ENCODE peak calls at places on chromosomes 1 and 21, in five cellular contexts. U is epithelial cell of esophagus; J is CD8-positive, alpha-beta memory T cell; C is activated naive CD8-positive, alpha-beta T cell treated with anti-CD3 and anti-CD28 coated beads, Interleukin-2, amount 50 U/mL, for 24 hours; X is stimulated activated CD8-positive, alpha-beta memory T cell treated with anti-CD3 and anti-CD28 coated beads, Interleukin-15, amount 100 ng/mL, for 24 hours. T is an unnamed sample.

GRCh38 chr1:70083519-70083918 is 121.9 kb downstream of the LRRC40 start:
- DNase-seq in C (no peak), X (no peak), U (no peak), J (no peak), T (no peak)

GRCh38 chr21:44527156-44527982 is 12.6 kb downstream of the KRTAP10-1 start:
- DNase-seq in J (no peak), C (no peak), U (no peak), X (no peak), T (no peak)

GRCh38 chr1:203269654-203270020 is 35.7 kb upstream of the BTG2 start:
- DNase-seq in U (no peak), C (no peak), X (no peak), J (no peak), T (no peak)

GRCh38 chr1:201614262-201615015 is 75.5 kb downstream of the NAV1 start:
- DNase-seq in U (peak), J (no peak), X (no peak), C (peak), T (no peak)

GRCh38 chr1:167013124-167013900 is 24.2 kb downstream of the MAEL start:
- DNase-seq in X (no peak), C (no peak), J (no peak), U (peak), T (no peak)

GRCh38 chr1:206537141-206537540 is 29.8 kb downstream of the RASSF5 start:
- DNase-seq in X (no peak), C (no peak), U (no peak), J (no peak), T (no peak)

GRCh38 chr1:180527270-180527669 is 24.9 kb upstream of the ACBD6 start:
- DNase-seq in X (no peak), J (no peak), U (peak), C (no peak), T (no peak)

GRCh38 chr1:118081387-118081786 is 103.6 kb downstream of the SPAG17 start:
- DNase-seq in J (no peak), U (no peak), C (no peak), X (no peak), T (no peak)

GRCh38 chr1:235972316-235973090 is 92.4 kb downstream of the NID1 start:
- DNase-seq in X (no peak), U (peak), J (no peak), C (no peak), T (no peak)

GRCh38 chr21:45507523-45507875 is 34.7 kb downstream of the SLC19A1 start:
- DNase-seq in U (no peak), J (no peak), X (no peak), C (no peak), T (no peak)

GRCh38 chr1:941588-942383 is 17.3 kb downstream of the NOC2L start:
- DNase-seq in U (peak), C (peak), J (no peak), X (no peak), T (no peak)

GRCh38 chr1:51331206-51332100 is 1.1 kb upstream of the TTC39A start:
- DNase-seq in J (no peak), X (no peak), C (no peak), U (peak), T (no peak)

GRCh38 chr21:36069713-36070573 is at the start of gene CBR1:
- DNase-seq in U (peak), C (peak), J (peak), X (peak), T (peak)

GRCh38 chr1:38579056-38579455 is 280.5 kb downstream of the RRAGC start:
- DNase-seq in U (no peak), J (no peak), X (no peak), C (no peak), T (no peak)

GRCh38 chr1:102463328-102463727 is 466.6 kb upstream of the OLFM3 start:
- DNase-seq in X (no peak), U (no peak), J (no peak), C (no peak), T (no peak)

GRCh38 chr21:43936186-43936967 is 71.4 kb downstream of the AGPAT3 start:
- DNase-seq in J (no peak), X (no peak), U (no peak), C (no peak), T (no peak)

GRCh38 chr21:42219606-42220137 is 732 bp downstream of the ABCG1 start:
- DNase-seq in X (no peak), J (no peak), C (peak), U (no peak), T (no peak)

GRCh38 chr1:7535934-7536878 is 234.9 kb upstream of the VAMP3 start:
- DNase-seq in X (no peak), J (no peak), C (no peak), U (no peak), T (no peak)

GRCh38 chr1:39499668-39500067 is 8.2 kb downstream of the BMP8A start:
- DNase-seq in J (no peak), C (no peak), U (no peak), X (no peak), T (no peak)

GRCh38 chr21:40846057-40846456 is 901 bp downstream of the DSCAM start:
- DNase-seq in J (no peak), C (no peak), X (no peak), U (peak), T (no peak)

GRCh38 chr1:16386454-16387113 is 19.5 kb downstream of the SZRD1 start:
- DNase-seq in C (no peak), J (no peak), X (no peak), U (peak), T (no peak)

GRCh38 chr1:84853743-84854721 is 39.0 kb downstream of the LPAR3 start:
- DNase-seq in U (peak), C (no peak), J (peak), X (no peak), T (no peak)

GRCh38 chr1:37239225-37239740 is 205.0 kb upstream of the GRIK3 start:
- DNase-seq in U (no peak), C (no peak), J (no peak), X (no peak), T (no peak)

GRCh38 chr1:11838349-11839272 is 9.0 kb downstream of the NPPA start:
- DNase-seq in J (peak), U (peak), X (peak), C (peak), T (peak)

GRCh38 chr1:30934613-30935012 is 26.1 kb upstream of the SDC3 start:
- DNase-seq in C (no peak), X (no peak), U (peak), J (no peak), T (no peak)

GRCh38 chr1:162722036-162722435 is 68.5 kb upstream of the HSD17B7 start:
- DNase-seq in U (no peak), C (no peak), J (no peak), X (no peak), T (no peak)

GRCh38 chr1:186974774-186975181 is 146.0 kb downstream of the PLA2G4A start:
- DNase-seq in X (no peak), J (no peak), C (no peak), U (peak), T (no peak)

GRCh38 chr1:85992756-85993155 is 163.8 kb downstream of the COL24A1 start:
- DNase-seq in J (no peak), X (no peak), U (no peak), C (no peak), T (no peak)

GRCh38 chr1:41411229-41411628 is 50.0 kb downstream of the FOXO6 start:
- DNase-seq in C (no peak), J (no peak), X (no peak), U (peak), T (no peak)

GRCh38 chr1:60573121-60573520 is 499.6 kb upstream of the C1orf87 start:
- DNase-seq in J (no peak), U (peak), C (no peak), X (no peak), T (no peak)

GRCh38 chr1:71677024-71677423 is 596.2 kb upstream of the ZRANB2 start:
- DNase-seq in X (no peak), C (no peak), U (no peak), J (no peak), T (no peak)

GRCh38 chr1:113929750-113930498 is 800 bp downstream of the HIPK1 start:
- DNase-seq in X (peak), J (peak), C (peak), U (peak), T (peak)

GRCh38 chr1:43143441-43143888 is 28.6 kb downstream of the EBNA1BP2 start:
- DNase-seq in J (no peak), X (no peak), U (no peak), C (peak), T (no peak)

T was measured in stimulated activated CD4-positive, alpha-beta T cell treated with anti-CD3 and anti-CD28 coated beads, Interleukin-1b, Interleukin-23, amount 100 ng/mL, for 1 hour.